ENCODE peak calls at places on chromosomes 3 and 15, in six cellular contexts. One of them, this sample, is unnamed.
A peak's percentile ranks its signal among the peaks of the same experiment; 100 is the strongest.

GRCh38 chr15:80464952-80465645 is 60.9 kb downstream of the ARNT2 start:
- DNase-seq in EH: peak; percentile 33
- DNase-seq in lower lobe of right lung: no peak
- DNase-seq in GM04503: no peak
- DNase-seq in endodermal cell: no peak
- DNase-seq in activated T-cell treated with anti-CD3 and anti-CD28 coated beads, Interleukin-2, amount 50 U/mL, for 1 hour: no peak
- DNase-seq in this sample: peak; percentile 71

GRCh38 chr3:37861540-37862051 is at the start of gene CTDSPL:
- DNase-seq in EH: peak; percentile 70
- DNase-seq in GM04503: no peak
- DNase-seq in activated T-cell treated with anti-CD3 and anti-CD28 coated beads, Interleukin-2, amount 50 U/mL, for 1 hour: peak; percentile 36
- DNase-seq in endodermal cell: peak; percentile 85
- DNase-seq in lower lobe of right lung: peak; percentile 64
- DNase-seq in this sample: peak; percentile 43

GRCh38 chr3:120348065-120348980 is 831 bp downstream of the LRRC58 start:
- DNase-seq in EH: peak; percentile 26
- DNase-seq in GM04503: peak; percentile 5
- DNase-seq in activated T-cell treated with anti-CD3 and anti-CD28 coated beads, Interleukin-2, amount 50 U/mL, for 1 hour: no peak
- DNase-seq in lower lobe of right lung: no peak
- DNase-seq in endodermal cell: no peak
- DNase-seq in this sample: peak; percentile 28

GRCh38 chr15:31245756-31246155 is 80.9 kb upstream of the KLF13 start:
- DNase-seq in EH: peak; percentile 8
- DNase-seq in lower lobe of right lung: no peak
- DNase-seq in GM04503: no peak
- DNase-seq in endodermal cell: no peak
- DNase-seq in activated T-cell treated with anti-CD3 and anti-CD28 coated beads, Interleukin-2, amount 50 U/mL, for 1 hour: no peak
- DNase-seq in this sample: no peak

GRCh38 chr3:151789853-151790463 is 24.0 kb upstream of the AADAC start:
- DNase-seq in activated T-cell treated with anti-CD3 and anti-CD28 coated beads, Interleukin-2, amount 50 U/mL, for 1 hour: no peak
- DNase-seq in GM04503: no peak
- DNase-seq in endodermal cell: no peak
- DNase-seq in lower lobe of right lung: no peak
- DNase-seq in EH: peak; percentile 25
- DNase-seq in this sample: no peak

GRCh38 chr3:83902842-83903241 is 1055.9 kb upstream of the CADM2 start:
- DNase-seq in lower lobe of right lung: no peak
- DNase-seq in EH: no peak
- DNase-seq in endodermal cell: no peak
- DNase-seq in activated T-cell treated with anti-CD3 and anti-CD28 coated beads, Interleukin-2, amount 50 U/mL, for 1 hour: no peak
- DNase-seq in GM04503: no peak
- DNase-seq in this sample: no peak

GRCh38 chr15:31476411-31476810 is 149.8 kb downstream of the KLF13 start:
- DNase-seq in EH: no peak
- DNase-seq in activated T-cell treated with anti-CD3 and anti-CD28 coated beads, Interleukin-2, amount 50 U/mL, for 1 hour: no peak
- DNase-seq in lower lobe of right lung: no peak
- DNase-seq in GM04503: no peak
- DNase-seq in endodermal cell: peak; percentile 24
- DNase-seq in this sample: no peak

GRCh38 chr3:141663993-141664392 is 74.1 kb upstream of the RNF7 start:
- DNase-seq in EH: peak; percentile 45
- DNase-seq in endodermal cell: peak; percentile 59
- DNase-seq in activated T-cell treated with anti-CD3 and anti-CD28 coated beads, Interleukin-2, amount 50 U/mL, for 1 hour: no peak
- DNase-seq in lower lobe of right lung: no peak
- DNase-seq in GM04503: no peak
- DNase-seq in this sample: peak; percentile 37

GRCh38 chr3:192957441-192957951 is 39.8 kb upstream of the MB21D2 start:
- DNase-seq in EH: peak; percentile 88
- DNase-seq in GM04503: peak; percentile 90
- DNase-seq in activated T-cell treated with anti-CD3 and anti-CD28 coated beads, Interleukin-2, amount 50 U/mL, for 1 hour: no peak
- DNase-seq in endodermal cell: no peak
- DNase-seq in lower lobe of right lung: no peak
- DNase-seq in this sample: peak; percentile 98

GRCh38 chr3:47416041-47416440 is 35.2 kb downstream of the PTPN23 start:
- DNase-seq in endodermal cell: peak; percentile 81
- DNase-seq in lower lobe of right lung: no peak
- DNase-seq in activated T-cell treated with anti-CD3 and anti-CD28 coated beads, Interleukin-2, amount 50 U/mL, for 1 hour: no peak
- DNase-seq in EH: no peak
- DNase-seq in GM04503: no peak
- DNase-seq in this sample: no peak

GRCh38 chr3:172716476-172716875 is 5.6 kb upstream of the NCEH1 start:
- DNase-seq in activated T-cell treated with anti-CD3 and anti-CD28 coated beads, Interleukin-2, amount 50 U/mL, for 1 hour: no peak
- DNase-seq in endodermal cell: no peak
- DNase-seq in lower lobe of right lung: peak; percentile 75
- DNase-seq in GM04503: no peak
- DNase-seq in EH: no peak
- DNase-seq in this sample: no peak

GRCh38 chr15:71697999-71698398 is 112.4 kb upstream of the NR2E3 start:
- DNase-seq in endodermal cell: no peak
- DNase-seq in GM04503: no peak
- DNase-seq in EH: no peak
- DNase-seq in lower lobe of right lung: no peak
- DNase-seq in activated T-cell treated with anti-CD3 and anti-CD28 coated beads, Interleukin-2, amount 50 U/mL, for 1 hour: no peak
- DNase-seq in this sample: no peak

GRCh38 chr15:65304393-65305143 is at the start of gene RNU5B-1:
- DNase-seq in GM04503: peak; percentile 94
- DNase-seq in lower lobe of right lung: peak; percentile 69
- DNase-seq in EH: peak; percentile 98
- DNase-seq in endodermal cell: peak; percentile 93
- DNase-seq in activated T-cell treated with anti-CD3 and anti-CD28 coated beads, Interleukin-2, amount 50 U/mL, for 1 hour: peak; percentile 67
- DNase-seq in this sample: peak; percentile 96

GRCh38 chr3:4988815-4989648 is 9.8 kb downstream of the BHLHE40 start:
- DNase-seq in GM04503: no peak
- DNase-seq in EH: peak; percentile 25
- DNase-seq in activated T-cell treated with anti-CD3 and anti-CD28 coated beads, Interleukin-2, amount 50 U/mL, for 1 hour: no peak
- DNase-seq in lower lobe of right lung: no peak
- DNase-seq in endodermal cell: peak; percentile 72
- DNase-seq in this sample: peak; percentile 61

GRCh38 chr3:10505050-10505790 is at the start of gene ATP2B2:
- DNase-seq in activated T-cell treated with anti-CD3 and anti-CD28 coated beads, Interleukin-2, amount 50 U/mL, for 1 hour: no peak
- DNase-seq in lower lobe of right lung: no peak
- DNase-seq in GM04503: no peak
- DNase-seq in EH: no peak
- DNase-seq in endodermal cell: peak; percentile 83
- DNase-seq in this sample: no peak

GRCh38 chr3:169847896-169848295 is 21.8 kb downstream of the LRRC31 start:
- DNase-seq in lower lobe of right lung: no peak
- DNase-seq in GM04503: no peak
- DNase-seq in EH: no peak
- DNase-seq in activated T-cell treated with anti-CD3 and anti-CD28 coated beads, Interleukin-2, amount 50 U/mL, for 1 hour: no peak
- DNase-seq in endodermal cell: no peak
- DNase-seq in this sample: no peak

GRCh38 chr15:39344662-39345141 is 236.2 kb upstream of the THBS1 start:
- DNase-seq in GM04503: peak; percentile 73
- DNase-seq in endodermal cell: no peak
- DNase-seq in activated T-cell treated with anti-CD3 and anti-CD28 coated beads, Interleukin-2, amount 50 U/mL, for 1 hour: no peak
- DNase-seq in lower lobe of right lung: no peak
- DNase-seq in EH: peak; percentile 41
- DNase-seq in this sample: no peak

GRCh38 chr3:171054231-171054630 is 27.7 kb upstream of the SLC2A2 start:
- DNase-seq in activated T-cell treated with anti-CD3 and anti-CD28 coated beads, Interleukin-2, amount 50 U/mL, for 1 hour: no peak
- DNase-seq in EH: no peak
- DNase-seq in endodermal cell: no peak
- DNase-seq in GM04503: no peak
- DNase-seq in lower lobe of right lung: no peak
- DNase-seq in this sample: no peak

GRCh38 chr3:192570757-192571156 is 156.6 kb downstream of the FGF12 start:
- DNase-seq in GM04503: no peak
- DNase-seq in EH: peak; percentile 15
- DNase-seq in endodermal cell: no peak
- DNase-seq in lower lobe of right lung: no peak
- DNase-seq in activated T-cell treated with anti-CD3 and anti-CD28 coated beads, Interleukin-2, amount 50 U/mL, for 1 hour: no peak
- DNase-seq in this sample: peak; percentile 4

GRCh38 chr15:80925597-80926059 is 64.0 kb downstream of the MESD start:
- DNase-seq in activated T-cell treated with anti-CD3 and anti-CD28 coated beads, Interleukin-2, amount 50 U/mL, for 1 hour: no peak
- DNase-seq in GM04503: no peak
- DNase-seq in endodermal cell: no peak
- DNase-seq in lower lobe of right lung: no peak
- DNase-seq in EH: no peak
- DNase-seq in this sample: no peak

GRCh38 chr15:63599401-63600000 is 2.3 kb downstream of the FBXL22 start:
- DNase-seq in GM04503: no peak
- DNase-seq in lower lobe of right lung: peak; percentile 82
- DNase-seq in EH: peak; percentile 18
- DNase-seq in activated T-cell treated with anti-CD3 and anti-CD28 coated beads, Interleukin-2, amount 50 U/mL, for 1 hour: peak; percentile 54
- DNase-seq in endodermal cell: peak; percentile 84
- DNase-seq in this sample: no peak

GRCh38 chr3:112171144-112171543 is 38.1 kb upstream of the GCSAM start:
- DNase-seq in GM04503: no peak
- DNase-seq in EH: no peak
- DNase-seq in lower lobe of right lung: no peak
- DNase-seq in activated T-cell treated with anti-CD3 and anti-CD28 coated beads, Interleukin-2, amount 50 U/mL, for 1 hour: no peak
- DNase-seq in endodermal cell: no peak
- DNase-seq in this sample: no peak

GRCh38 chr15:55799287-55800212 is 56.6 kb upstream of the PRTG start:
- DNase-seq in activated T-cell treated with anti-CD3 and anti-CD28 coated beads, Interleukin-2, amount 50 U/mL, for 1 hour: no peak
- DNase-seq in GM04503: no peak
- DNase-seq in lower lobe of right lung: peak; percentile 52
- DNase-seq in EH: peak; percentile 46
- DNase-seq in endodermal cell: peak; percentile 93
- DNase-seq in this sample: peak; percentile 59

GRCh38 chr3:157142315-157142714 is 17.6 kb downstream of the CCNL1 start:
- DNase-seq in endodermal cell: peak; percentile 71
- DNase-seq in GM04503: no peak
- DNase-seq in EH: no peak
- DNase-seq in lower lobe of right lung: no peak
- DNase-seq in activated T-cell treated with anti-CD3 and anti-CD28 coated beads, Interleukin-2, amount 50 U/mL, for 1 hour: no peak
- DNase-seq in this sample: no peak

GRCh38 chr15:80310776-80311175 is 58.8 kb upstream of the CTXND1 start:
- DNase-seq in EH: no peak
- DNase-seq in lower lobe of right lung: no peak
- DNase-seq in activated T-cell treated with anti-CD3 and anti-CD28 coated beads, Interleukin-2, amount 50 U/mL, for 1 hour: no peak
- DNase-seq in endodermal cell: no peak
- DNase-seq in GM04503: no peak
- DNase-seq in this sample: no peak

GRCh38 chr15:56782306-56782705 is 49.0 kb upstream of the ZNF280D start:
- DNase-seq in GM04503: no peak
- DNase-seq in EH: no peak
- DNase-seq in lower lobe of right lung: no peak
- DNase-seq in activated T-cell treated with anti-CD3 and anti-CD28 coated beads, Interleukin-2, amount 50 U/mL, for 1 hour: no peak
- DNase-seq in endodermal cell: no peak
- DNase-seq in this sample: no peak

GRCh38 chr3:115766587-115767492 is 143.5 kb downstream of the GAP43 start:
- DNase-seq in endodermal cell: peak; percentile 51
- DNase-seq in EH: peak; percentile 38
- DNase-seq in GM04503: no peak
- DNase-seq in activated T-cell treated with anti-CD3 and anti-CD28 coated beads, Interleukin-2, amount 50 U/mL, for 1 hour: no peak
- DNase-seq in lower lobe of right lung: no peak
- DNase-seq in this sample: peak; percentile 70

GRCh38 chr3:127706312-127706711 is 33.6 kb downstream of the ABTB1 start:
- DNase-seq in lower lobe of right lung: peak; percentile 20
- DNase-seq in EH: no peak
- DNase-seq in endodermal cell: peak; percentile 17
- DNase-seq in activated T-cell treated with anti-CD3 and anti-CD28 coated beads, Interleukin-2, amount 50 U/mL, for 1 hour: no peak
- DNase-seq in GM04503: no peak
- DNase-seq in this sample: no peak

GRCh38 chr3:71186816-71187215 is 396.7 kb downstream of the FOXP1 start:
- DNase-seq in activated T-cell treated with anti-CD3 and anti-CD28 coated beads, Interleukin-2, amount 50 U/mL, for 1 hour: no peak
- DNase-seq in lower lobe of right lung: no peak
- DNase-seq in endodermal cell: no peak
- DNase-seq in GM04503: no peak
- DNase-seq in EH: no peak
- DNase-seq in this sample: no peak

GRCh38 chr3:156899951-156900350 is 73.8 kb downstream of the LEKR1 start:
- DNase-seq in lower lobe of right lung: no peak
- DNase-seq in activated T-cell treated with anti-CD3 and anti-CD28 coated beads, Interleukin-2, amount 50 U/mL, for 1 hour: no peak
- DNase-seq in endodermal cell: no peak
- DNase-seq in EH: peak; percentile 73
- DNase-seq in GM04503: peak; percentile 19
- DNase-seq in this sample: no peak

GRCh38 chr15:50128266-50128665 is 9.2 kb upstream of the ATP8B4 start:
- DNase-seq in EH: peak; percentile 11
- DNase-seq in activated T-cell treated with anti-CD3 and anti-CD28 coated beads, Interleukin-2, amount 50 U/mL, for 1 hour: no peak
- DNase-seq in endodermal cell: peak; percentile 66
- DNase-seq in lower lobe of right lung: peak; percentile 74
- DNase-seq in GM04503: no peak
- DNase-seq in this sample: no peak

GRCh38 chr3:81602781-81603180 is 158.7 kb downstream of the GBE1 start:
- DNase-seq in endodermal cell: no peak
- DNase-seq in lower lobe of right lung: no peak
- DNase-seq in GM04503: no peak
- DNase-seq in activated T-cell treated with anti-CD3 and anti-CD28 coated beads, Interleukin-2, amount 50 U/mL, for 1 hour: no peak
- DNase-seq in EH: peak; percentile 58
- DNase-seq in this sample: peak; percentile 44

GRCh38 chr15:72338617-72339321 is 18.8 kb upstream of the CELF6 start:
- DNase-seq in activated T-cell treated with anti-CD3 and anti-CD28 coated beads, Interleukin-2, amount 50 U/mL, for 1 hour: no peak
- DNase-seq in lower lobe of right lung: no peak
- DNase-seq in EH: peak; percentile 94
- DNase-seq in GM04503: peak; percentile 81
- DNase-seq in endodermal cell: no peak
- DNase-seq in this sample: peak; percentile 98

GRCh38 chr3:158402590-158402989 is 168.4 kb upstream of the MLF1 start:
- DNase-seq in endodermal cell: no peak
- DNase-seq in lower lobe of right lung: no peak
- DNase-seq in activated T-cell treated with anti-CD3 and anti-CD28 coated beads, Interleukin-2, amount 50 U/mL, for 1 hour: no peak
- DNase-seq in EH: no peak
- DNase-seq in GM04503: no peak
- DNase-seq in this sample: no peak

GRCh38 chr3:139481116-139481515 is 4.8 kb upstream of the RBP2 start:
- DNase-seq in lower lobe of right lung: no peak
- DNase-seq in activated T-cell treated with anti-CD3 and anti-CD28 coated beads, Interleukin-2, amount 50 U/mL, for 1 hour: no peak
- DNase-seq in endodermal cell: no peak
- DNase-seq in EH: peak; percentile 6
- DNase-seq in GM04503: no peak
- DNase-seq in this sample: no peak

GRCh38 chr15:59138243-59138642 is 33.3 kb downstream of the CCNB2 start:
- DNase-seq in endodermal cell: peak; percentile 91
- DNase-seq in activated T-cell treated with anti-CD3 and anti-CD28 coated beads, Interleukin-2, amount 50 U/mL, for 1 hour: peak; percentile 64
- DNase-seq in lower lobe of right lung: peak; percentile 69
- DNase-seq in GM04503: no peak
- DNase-seq in EH: peak; percentile 47
- DNase-seq in this sample: peak; percentile 62

GRCh38 chr3:43411429-43411828 is 125.1 kb downstream of the SNRK start:
- DNase-seq in GM04503: no peak
- DNase-seq in lower lobe of right lung: no peak
- DNase-seq in activated T-cell treated with anti-CD3 and anti-CD28 coated beads, Interleukin-2, amount 50 U/mL, for 1 hour: no peak
- DNase-seq in endodermal cell: no peak
- DNase-seq in EH: no peak
- DNase-seq in this sample: no peak

GRCh38 chr3:170802164-170803151 is 67.5 kb downstream of the RPL22L1 start:
- DNase-seq in EH: peak; percentile 98
- DNase-seq in endodermal cell: peak; percentile 62
- DNase-seq in GM04503: peak; percentile 100
- DNase-seq in lower lobe of right lung: no peak
- DNase-seq in activated T-cell treated with anti-CD3 and anti-CD28 coated beads, Interleukin-2, amount 50 U/mL, for 1 hour: no peak
- DNase-seq in this sample: peak; percentile 95

GRCh38 chr3:79651536-79652065 is 116.2 kb downstream of the ROBO1 start:
- DNase-seq in EH: no peak
- DNase-seq in lower lobe of right lung: peak; percentile 35
- DNase-seq in endodermal cell: no peak
- DNase-seq in GM04503: no peak
- DNase-seq in activated T-cell treated with anti-CD3 and anti-CD28 coated beads, Interleukin-2, amount 50 U/mL, for 1 hour: no peak
- DNase-seq in this sample: peak; percentile 72

This sample was measured in iris pigment epithelial cell.